ENCODE peak calls at places on chromosomes 4 and X, in eight cellular contexts. O, C, Q, S, P, L, I and G are unnamed samples. For H3K4me1, the result is how much of the 10 kb centered on the place peaks cover.

GRCh38 chr4:101304916-101305315 is 42.4 kb downstream of the PPP3CA start:
- DNase-seq in Q (no peak), C (no peak), S (peak), I (no peak), O (no peak), L (no peak), P (no peak), G (no peak)

GRCh38 chr4:137226900-137227299 is 305.4 kb downstream of the PCDH18 start:
- DNase-seq in I (no peak), L (no peak), P (no peak), C (no peak), Q (no peak), O (no peak), S (peak), G (no peak)

GRCh38 chr4:86543560-86544312 is 50.4 kb upstream of the PTPN13 start:
- DNase-seq in Q (no peak), L (no peak), O (no peak), S (peak), I (no peak), P (no peak), C (no peak), G (no peak)

GRCh38 chr4:74317616-74318256 is 9.5 kb downstream of the EPGN start:
- DNase-seq in L (no peak), O (no peak), Q (no peak), C (no peak), P (no peak), I (no peak), S (peak), G (no peak)

GRCh38 chrX:8743126-8743732 is 11.3 kb upstream of the ANOS1 start:
- DNase-seq in Q (peak), P (peak), C (no peak), I (peak), O (peak), S (peak), L (peak), G (peak)

GRCh38 chrX:125203737-125204578 is 115.7 kb upstream of the TEX13C start:
- DNase-seq in S (no peak), L (no peak), C (no peak), O (no peak), Q (no peak), P (peak), I (peak), G (no peak)

GRCh38 chr4:138035781-138036258 is 206.3 kb downstream of the SLC7A11 start:
- DNase-seq in L (no peak), Q (peak), P (peak), O (peak), S (peak), C (no peak), I (no peak), G (peak)

GRCh38 chr4:109294006-109294405 is 8.5 kb downstream of the COL25A1 start:
- DNase-seq in P (peak), S (peak), O (no peak), C (peak), L (no peak), I (no peak), Q (peak), G (peak)

GRCh38 chr4:38113136-38113535 is 152.9 kb downstream of the PTTG2 start:
- DNase-seq in Q (no peak), I (no peak), S (no peak), O (no peak), L (no peak), P (peak), C (no peak), G (no peak)

GRCh38 chrX:115053223-115053622 is 35.8 kb upstream of the IL13RA2 start:
- DNase-seq in L (no peak), Q (no peak), P (no peak), C (no peak), I (no peak), O (no peak), S (no peak), G (no peak)

GRCh38 chrX:85828771-85829170 is 218.6 kb downstream of the CHM start:
- DNase-seq in L (no peak), S (no peak), P (no peak), Q (no peak), C (no peak), O (no peak), I (no peak), G (no peak)

GRCh38 chr4:169956441-169956840 is 69.8 kb downstream of the MFAP3L start:
- DNase-seq in S (no peak), L (no peak), C (no peak), O (no peak), Q (no peak), P (no peak), I (no peak), G (no peak)

GRCh38 chr4:182695009-182695408 is 222.2 kb downstream of the DCTD start:
- DNase-seq in P (no peak), O (no peak), I (no peak), C (no peak), Q (no peak), L (no peak), S (no peak), G (no peak)

GRCh38 chr4:88112856-88113255 is 45.6 kb downstream of the ABCG2 start:
- DNase-seq in Q (no peak), I (no peak), O (no peak), P (no peak), C (no peak), S (no peak), L (no peak), G (no peak)

GRCh38 chrX:45771114-45771513 is 570.4 kb upstream of the DIPK2B start:
- DNase-seq in C (peak), Q (no peak), S (peak), L (peak), P (no peak), O (peak), I (no peak), G (no peak)

GRCh38 chrX:133550665-133551064 is 135.4 kb upstream of the GPC4 start:
- DNase-seq in Q (no peak), S (no peak), P (no peak), L (no peak), C (no peak), O (no peak), I (no peak), G (no peak)

GRCh38 chr4:152095701-152096070 is 334.9 kb upstream of the GATB start:
- DNase-seq in S (no peak), P (no peak), C (no peak), I (no peak), Q (no peak), O (no peak), L (no peak), G (no peak)

GRCh38 chrX:74537011-74537390 is 77.4 kb downstream of the RLIM start:
- DNase-seq in C (no peak), I (no peak), L (no peak), Q (no peak), P (peak), O (peak), S (peak), G (no peak)

GRCh38 chr4:67546971-67547370 is 1.7 kb upstream of the CENPC start:
- DNase-seq in S (no peak), P (no peak), O (no peak), Q (no peak), C (no peak), I (no peak), L (no peak), G (no peak)

GRCh38 chr4:150583287-150584197 is 1.6 kb downstream of the MAB21L2 start:
- DNase-seq in S (peak), C (no peak), Q (no peak), O (peak), P (peak), I (no peak), L (no peak), G (no peak)

GRCh38 chr4:39614487-39615162 is 24.0 kb downstream of the SMIM14 start:
- DNase-seq in Q (no peak), O (peak), P (no peak), L (no peak), S (peak), C (no peak), I (no peak), G (no peak)

GRCh38 chr4:113472864-113473263 is 288.7 kb downstream of the CAMK2D start:
- DNase-seq in O (no peak), I (no peak), C (no peak), Q (no peak), L (no peak), S (no peak), P (no peak), G (no peak)

GRCh38 chrX:42022158-42022557 is 98.8 kb upstream of the CASK start:
- DNase-seq in L (no peak), C (no peak), P (no peak), Q (no peak), I (no peak), O (no peak), S (no peak), G (no peak)

GRCh38 chr4:110683600-110683999 is 60.7 kb upstream of the PITX2 start:
- DNase-seq in I (no peak), P (no peak), C (no peak), L (no peak), S (no peak), Q (no peak), O (no peak), G (no peak)

GRCh38 chrX:119618439-119618838 is 12.2 kb upstream of the NKRF start:
- DNase-seq in C (no peak), L (no peak), S (no peak), P (no peak), I (no peak), Q (peak), O (no peak), G (peak)

GRCh38 chrX:614136-614535 is 16.5 kb upstream of the SHOX start:
- DNase-seq in C (no peak), L (no peak), O (no peak), I (no peak), P (peak), Q (no peak), S (no peak), G (no peak)

GRCh38 chr4:8759987-8760386 is 111.7 kb downstream of the HMX1 start:
- DNase-seq in C (no peak), Q (no peak), P (peak), I (no peak), O (no peak), S (no peak), L (no peak), G (no peak)

GRCh38 chrX:107551546-107551945 is 76.8 kb upstream of the PRPS1 start:
- DNase-seq in L (no peak), P (no peak), I (no peak), C (no peak), Q (no peak), S (no peak), O (no peak), G (no peak)

DNA sequence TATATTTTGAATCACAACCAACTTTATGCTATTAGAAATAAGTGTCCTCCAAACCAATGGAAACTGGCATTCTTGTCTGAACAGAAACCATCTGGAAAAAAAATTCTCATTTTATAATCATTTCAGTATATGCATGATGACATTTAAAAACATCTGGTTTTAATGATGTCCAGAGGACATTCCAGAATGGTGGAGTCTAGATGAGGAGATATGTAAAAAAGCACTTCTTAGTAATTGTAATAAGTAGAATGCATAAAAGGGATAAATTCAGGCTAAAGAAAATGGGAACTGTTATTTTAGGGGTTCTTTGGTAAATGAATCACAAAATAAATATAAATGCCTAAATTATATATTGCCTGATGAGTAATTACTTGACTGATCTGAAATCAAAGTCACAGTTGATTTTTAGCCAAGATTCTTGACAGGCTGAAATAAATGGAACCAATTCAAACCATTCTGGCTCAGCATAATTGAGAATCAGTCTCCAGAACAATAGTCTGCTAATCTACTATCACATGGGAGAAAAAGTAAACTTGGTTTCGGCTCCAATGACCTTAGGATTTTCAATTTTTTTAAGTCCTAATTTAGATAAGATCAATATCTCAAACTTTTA is 636.6 kb downstream of the FAT4 start:
- DNase-seq in P (no peak), L (no peak), O (no peak), I (no peak), Q (no peak), C (no peak), S (peak), G (no peak)
- H3K4me1 ChIP-seq in P (under half), L (under half), O (under half), I (under half), Q (under half), C (under half), S (under half), G (under half)

GRCh38 chrX:153907456-153907855 is 3.0 kb downstream of the AVPR2 start:
- DNase-seq in L (no peak), I (no peak), S (no peak), C (no peak), O (no peak), Q (no peak), P (peak), G (no peak)
- H3K4me1 ChIP-seq in L (under half), I (under half), S (under half), C (under half), O (under half), Q (under half), P (under half), G (under half)

GRCh38 chr4:185205697-185206342 is 2.0 kb upstream of the CFAP97 start:
- DNase-seq in P (no peak), S (no peak), I (no peak), O (peak), Q (peak), C (no peak), L (no peak), G (peak)
- H3K4me1 ChIP-seq in P (under half), S (under half), I (under half), O (under half), Q (under half), C (under half), L (under half), G (under half)

GRCh38 chr4:1246901-1247810 is 1.8 kb downstream of the CTBP1 start:
- DNase-seq in S (no peak), O (no peak), I (no peak), Q (peak), L (no peak), C (no peak), P (peak), G (peak)
- H3K4me1 ChIP-seq in S (under half), O (under half), I (half or more), Q (under half), L (under half), C (under half), P (under half), G (under half)

GRCh38 chr4:186762361-186762760 is 38.7 kb upstream of the FAT1 start:
- DNase-seq in L (no peak), C (no peak), I (no peak), S (no peak), O (no peak), P (no peak), Q (no peak), G (no peak)
- H3K4me1 ChIP-seq in L (under half), C (under half), I (under half), S (under half), O (under half), P (under half), Q (under half), G (under half)

GRCh38 chr4:7045553-7045952 is 2.4 kb downstream of the TADA2B start:
- DNase-seq in I (no peak), P (no peak), L (no peak), C (no peak), Q (no peak), O (no peak), S (no peak), G (no peak)

GRCh38 chr4:7045961-7046921 is 3.1 kb downstream of the TADA2B start:
- DNase-seq in I (no peak), Q (peak), P (peak), O (no peak), L (no peak), S (no peak), C (no peak), G (peak)

GRCh38 chr4:7049295-7049694 is 6.1 kb downstream of the TADA2B start:
- DNase-seq in O (no peak), P (no peak), L (no peak), S (no peak), Q (no peak), C (no peak), I (no peak), G (no peak)

GRCh38 chr4:7048642-7049041 is 5.5 kb downstream of the TADA2B start:
- DNase-seq in Q (no peak), C (no peak), L (no peak), S (no peak), O (no peak), I (no peak), P (no peak), G (no peak)

GRCh38 chr4:7046971-7047370 is 3.8 kb downstream of the TADA2B start:
- DNase-seq in I (no peak), P (peak), O (no peak), L (no peak), S (no peak), Q (no peak), C (no peak), G (no peak)
- H3K4me1 ChIP-seq in I (half or more), P (under half), O (under half), L (under half), S (under half), Q (under half), C (under half), G (under half)

DNA sequence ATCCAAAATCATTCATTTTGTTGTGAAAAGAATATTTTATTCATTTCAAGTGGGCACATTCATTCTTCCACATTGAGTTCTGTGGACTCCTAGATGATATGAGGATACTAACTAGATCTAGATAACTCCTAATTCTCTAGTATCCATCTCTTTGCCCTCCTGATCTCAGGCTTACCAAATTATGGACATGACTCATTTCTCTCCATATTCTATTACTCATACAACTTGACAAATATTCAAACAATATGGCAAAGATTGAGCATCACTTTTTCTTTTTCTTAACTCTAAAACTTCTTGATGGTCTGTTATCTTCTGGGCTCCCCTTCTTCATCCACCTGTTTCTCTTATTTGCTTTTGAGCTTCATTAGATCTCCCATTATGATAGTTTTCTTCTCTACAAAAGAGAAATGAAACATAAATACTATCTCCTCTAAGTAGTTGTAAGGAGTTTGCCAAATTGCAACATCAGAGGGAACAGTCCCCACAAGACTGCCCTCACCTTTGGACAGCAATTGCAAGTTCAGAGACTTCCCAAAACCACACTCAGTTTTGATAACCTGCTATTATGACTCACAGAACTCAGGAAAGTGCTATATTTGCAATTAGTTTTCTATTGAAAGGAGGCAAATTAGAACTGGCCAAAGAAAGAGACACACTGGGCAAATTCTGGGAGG is 422.9 kb downstream of the SPRY1 start:
- DNase-seq in S (no peak), I (no peak), P (no peak), O (no peak), L (no peak), C (no peak), Q (no peak), G (no peak)
- H3K4me1 ChIP-seq in S (under half), I (under half), P (under half), O (under half), L (under half), C (under half), Q (under half), G (under half)